ENCODE peak calls at places on chromosomes 4 and X, in five cellular contexts. A, Y, M, I and K are unnamed samples.

GRCh38 chrX:150203249-150203647 is 159.9 kb upstream of the MAMLD1 start:
- DNase-seq in A (no peak), Y (no peak), M (no peak), I (peak), K (no peak)

GRCh38 chr4:153318696-153319320 is 25.7 kb upstream of the MND1 start:
- DNase-seq in A (peak), Y (peak), M (peak), I (no peak), K (peak)

GRCh38 chrX:8649969-8650368 is 82.0 kb downstream of the ANOS1 start:
- DNase-seq in A (no peak), Y (no peak), M (no peak), I (no peak), K (no peak)

GRCh38 chr4:11602606-11603355 is 174.1 kb upstream of the HS3ST1 start:
- DNase-seq in A (no peak), Y (no peak), M (no peak), I (no peak), K (no peak)

GRCh38 chrX:1483843-1484637 is 31.3 kb upstream of the ASMTL start:
- DNase-seq in A (no peak), Y (no peak), M (peak), I (peak), K (no peak)

GRCh38 chr4:24914460-24914859 is 1.6 kb upstream of the CCDC149 start:
- DNase-seq in A (no peak), Y (no peak), M (no peak), I (no peak), K (no peak)

GRCh38 chr4:69617083-69617694 is 22.3 kb downstream of the UGT2A2 start:
- DNase-seq in A (peak), Y (no peak), M (peak), I (no peak), K (peak)

GRCh38 chrX:31590581-31591113 is 518.8 kb upstream of the FTHL17 start:
- DNase-seq in A (peak), Y (no peak), M (peak), I (no peak), K (no peak)

GRCh38 chrX:31500920-31501319 is 429.1 kb upstream of the FTHL17 start:
- DNase-seq in A (no peak), Y (no peak), M (no peak), I (no peak), K (no peak)

GRCh38 chrX:135086197-135086854 is 34.0 kb downstream of the ETDB start:
- DNase-seq in A (peak), Y (peak), M (peak), I (peak), K (peak)

GRCh38 chrX:71953946-71954345 is 43.3 kb downstream of the NHSL2 start:
- DNase-seq in A (no peak), Y (peak), M (no peak), I (no peak), K (peak)

GRCh38 chrX:50475208-50475607 is 4.6 kb upstream of the DGKK start:
- DNase-seq in A (no peak), Y (no peak), M (no peak), I (no peak), K (no peak)

GRCh38 chr4:62260256-62260655 is 1060.1 kb downstream of the ADGRL3 start:
- DNase-seq in A (no peak), Y (no peak), M (no peak), I (no peak), K (no peak)

GRCh38 chr4:30385650-30386049 is 334.5 kb upstream of the PCDH7 start:
- DNase-seq in A (no peak), Y (no peak), M (no peak), I (no peak), K (no peak)

GRCh38 chr4:78661086-78661690 is 109.6 kb downstream of the ANXA3 start:
- DNase-seq in A (no peak), Y (no peak), M (no peak), I (no peak), K (no peak)

GRCh38 chrX:148867596-148867995 is 367.2 kb downstream of the AFF2 start:
- DNase-seq in A (no peak), Y (no peak), M (no peak), I (no peak), K (no peak)

GRCh38 chrX:13901354-13901753 is 84.5 kb upstream of the GPM6B start:
- DNase-seq in A (no peak), Y (no peak), M (no peak), I (no peak), K (no peak)

GRCh38 chr4:139656614-139657486 is 8.8 kb upstream of the MGST2 start:
- DNase-seq in A (peak), Y (peak), M (peak), I (no peak), K (peak)

GRCh38 chr4:3835527-3836040 is 69.4 kb downstream of the ADRA2C start:
- DNase-seq in A (no peak), Y (no peak), M (no peak), I (no peak), K (no peak)

GRCh38 chr4:24979554-24979953 is 51.2 kb downstream of the LGI2 start:
- DNase-seq in A (no peak), Y (no peak), M (no peak), I (no peak), K (no peak)

GRCh38 chrX:133215747-133216146 is 2.4 kb downstream of the TFDP3 start:
- DNase-seq in A (peak), Y (peak), M (peak), I (no peak), K (peak)

GRCh38 chr4:93299116-93299515 is 529.4 kb upstream of the ATOH1 start:
- DNase-seq in A (no peak), Y (no peak), M (no peak), I (no peak), K (no peak)

GRCh38 chrX:153450114-153450948 is 4.5 kb upstream of the TREX2 start:
- DNase-seq in A (no peak), Y (no peak), M (no peak), I (no peak), K (no peak)

GRCh38 chrX:110167952-110168451 is 149.9 kb downstream of the AMMECR1 start:
- DNase-seq in A (peak), Y (peak), M (no peak), I (no peak), K (peak)
- TF ChIP-seq FOXM1 in A (no peak), Y (no peak), M (no peak), I (no peak), K (peak)

DNA sequence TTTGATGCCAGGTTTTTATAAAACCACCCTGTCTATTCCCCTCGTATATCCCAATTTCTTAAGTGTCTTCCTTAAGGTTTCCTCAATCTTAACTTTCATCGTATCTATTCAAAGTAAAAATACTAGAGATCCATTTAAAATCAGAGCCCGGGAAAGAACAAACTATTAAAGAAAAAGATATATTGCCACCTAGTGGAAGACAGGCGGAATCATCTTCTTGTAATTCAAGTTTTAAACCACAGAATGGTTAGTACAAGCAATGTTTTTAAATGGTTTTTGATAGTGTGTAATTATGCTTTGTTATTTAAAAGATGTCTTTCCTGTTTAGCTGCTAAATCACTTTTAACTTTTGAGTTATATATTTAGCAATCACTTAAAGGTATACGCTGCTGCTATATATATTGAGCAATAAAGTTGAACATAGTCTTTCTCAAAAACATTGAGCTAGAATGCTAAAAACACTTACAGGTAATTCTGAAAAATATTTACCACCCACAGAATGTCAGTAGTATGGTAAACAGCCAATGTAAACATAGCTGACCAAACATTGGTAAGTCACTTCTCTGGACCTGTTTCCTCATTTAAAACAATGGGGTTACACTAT is 18.2 kb downstream of the PRDM8 start:
- DNase-seq in A (peak), Y (no peak), M (peak), I (no peak), K (no peak)
- TF ChIP-seq FOXM1 in A (no peak), Y (no peak), M (no peak), I (no peak), K (no peak)

GRCh38 chrX:29470029-29470428 is 745.3 kb upstream of the MAGEB2 start:
- DNase-seq in A (no peak), Y (no peak), M (no peak), I (no peak), K (no peak)
- TF ChIP-seq FOXM1 in A (no peak), Y (no peak), M (no peak), I (no peak), K (no peak)

DNA sequence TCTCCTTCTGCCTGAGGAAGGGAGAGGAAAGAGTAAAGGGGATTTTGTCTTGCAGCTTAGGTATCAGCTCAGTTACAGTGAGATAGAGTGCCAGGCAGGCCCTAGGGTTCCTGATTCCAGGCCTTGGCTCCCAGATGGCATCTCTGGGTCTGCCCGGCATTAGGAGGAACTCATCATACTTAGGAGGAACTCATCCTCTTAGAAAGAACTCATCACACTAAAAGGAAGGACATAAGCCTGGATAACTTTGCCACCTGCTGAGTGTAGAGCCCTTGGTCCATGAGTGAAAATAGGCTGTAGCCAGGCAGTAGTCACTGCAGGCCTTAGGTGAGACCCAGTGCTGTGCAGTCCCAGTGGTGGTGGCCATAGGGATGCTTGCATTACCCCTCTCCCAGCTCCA is 367.1 kb downstream of the PACRGL start:
- DNase-seq in A (no peak), Y (no peak), M (no peak), I (no peak), K (no peak)
- TF ChIP-seq FOXM1 in A (no peak), Y (no peak), M (no peak), I (no peak), K (no peak)

GRCh38 chr4:185585211-185585610 is 49.9 kb upstream of the PDLIM3 start:
- DNase-seq in A (no peak), Y (no peak), M (no peak), I (no peak), K (no peak)

GRCh38 chr4:185589067-185589844 is 53.9 kb upstream of the PDLIM3 start:
- DNase-seq in A (no peak), Y (no peak), M (no peak), I (no peak), K (no peak)

GRCh38 chr4:185590982-185591381 is 55.7 kb upstream of the PDLIM3 start:
- DNase-seq in A (no peak), Y (no peak), M (no peak), I (no peak), K (no peak)

GRCh38 chr4:185587065-185587443 is 51.7 kb upstream of the PDLIM3 start:
- DNase-seq in A (no peak), Y (no peak), M (no peak), I (no peak), K (no peak)

DNA sequence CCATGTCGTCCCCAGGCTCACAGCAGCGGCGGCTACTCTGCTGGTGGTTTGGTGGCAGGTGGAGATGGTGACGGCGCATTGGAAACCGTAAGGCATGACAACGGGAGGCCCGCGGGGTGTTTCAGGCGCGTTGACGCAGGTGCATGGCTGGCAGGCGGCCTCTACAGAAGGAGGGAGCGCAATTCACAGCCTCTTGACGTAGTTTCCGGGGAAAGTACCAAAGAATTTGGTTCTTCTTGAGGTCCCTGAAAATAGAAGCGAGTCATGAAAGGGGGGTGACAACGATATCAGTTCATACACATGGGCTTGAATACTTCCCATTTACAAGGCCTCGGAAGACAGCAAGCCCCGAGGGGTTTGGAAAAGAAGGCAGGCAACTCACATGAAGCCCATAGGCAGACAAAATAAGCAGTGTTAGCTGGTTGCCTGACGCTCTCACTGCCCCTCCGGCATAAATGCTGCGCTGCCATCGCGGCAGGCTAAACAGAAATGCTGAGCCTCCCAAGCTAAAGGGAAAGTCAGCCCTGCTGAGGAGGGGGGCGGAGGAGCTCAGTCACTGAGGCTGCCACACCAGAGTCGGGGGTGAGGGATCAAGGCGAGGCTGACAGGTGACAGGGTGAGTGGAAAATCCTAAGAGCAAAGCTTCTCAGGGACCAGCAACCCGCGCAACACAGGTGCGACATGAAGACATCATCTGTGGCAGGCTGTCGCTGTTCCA is 52.3 kb upstream of the PDLIM3 start:
- DNase-seq in A (no peak), Y (no peak), M (no peak), I (peak), K (no peak)
- TF ChIP-seq FOXM1 in A (no peak), Y (no peak), M (no peak), I (no peak), K (no peak)

DNA sequence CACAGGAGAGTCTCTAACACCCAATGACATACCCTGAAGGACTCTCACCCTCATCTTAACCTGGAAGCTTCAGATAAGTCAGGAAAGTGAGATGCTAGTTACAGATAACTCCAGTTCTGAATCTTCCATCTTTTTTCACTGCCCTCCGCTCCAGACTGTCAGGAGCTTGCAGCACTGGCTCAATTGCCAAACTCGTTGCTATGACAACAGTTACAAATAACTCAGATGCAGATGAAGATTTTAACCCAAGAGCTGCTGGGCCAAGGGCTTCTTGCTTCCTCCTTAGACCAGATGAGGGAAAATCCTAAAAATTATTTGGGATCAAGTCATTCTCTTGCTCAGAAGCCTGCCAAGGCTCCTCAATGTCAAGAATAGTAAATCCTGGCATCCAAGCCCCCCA is 109.1 kb upstream of the HUWE1 start:
- DNase-seq in A (no peak), Y (no peak), M (no peak), I (no peak), K (no peak)
- TF ChIP-seq FOXM1 in A (no peak), Y (no peak), M (no peak), I (no peak), K (no peak)

DNA sequence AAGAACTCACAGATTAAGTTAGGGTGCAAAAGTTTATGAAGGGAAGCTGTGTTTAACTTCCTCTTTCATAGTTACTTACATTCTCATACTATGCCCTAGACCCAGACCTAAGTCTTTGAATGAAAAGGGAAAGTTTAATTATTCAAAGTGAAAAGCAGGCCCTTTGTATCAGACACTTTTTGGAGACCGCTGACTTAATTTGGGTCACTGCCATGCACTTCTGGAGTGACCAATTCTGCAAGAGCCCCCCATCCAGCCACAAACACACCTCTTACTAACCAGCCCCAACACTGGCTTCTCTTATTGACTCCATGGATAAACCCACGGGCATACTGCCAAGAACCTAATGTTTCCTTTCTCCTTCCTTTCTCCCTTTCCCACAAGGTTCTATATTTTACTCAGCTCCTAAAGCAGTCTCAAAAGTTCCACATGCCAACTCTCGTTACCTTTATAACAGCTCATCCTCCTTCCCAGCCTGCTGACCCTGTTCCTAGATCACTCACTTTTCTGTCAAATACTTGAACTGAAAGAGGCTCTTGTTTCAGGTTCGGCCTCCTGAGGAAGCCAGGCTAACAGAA is 34.5 kb downstream of the ABCE1 start:
- DNase-seq in A (no peak), Y (no peak), M (no peak), I (peak), K (no peak)
- TF ChIP-seq FOXM1 in A (no peak), Y (no peak), M (no peak), I (peak), K (no peak)

DNA sequence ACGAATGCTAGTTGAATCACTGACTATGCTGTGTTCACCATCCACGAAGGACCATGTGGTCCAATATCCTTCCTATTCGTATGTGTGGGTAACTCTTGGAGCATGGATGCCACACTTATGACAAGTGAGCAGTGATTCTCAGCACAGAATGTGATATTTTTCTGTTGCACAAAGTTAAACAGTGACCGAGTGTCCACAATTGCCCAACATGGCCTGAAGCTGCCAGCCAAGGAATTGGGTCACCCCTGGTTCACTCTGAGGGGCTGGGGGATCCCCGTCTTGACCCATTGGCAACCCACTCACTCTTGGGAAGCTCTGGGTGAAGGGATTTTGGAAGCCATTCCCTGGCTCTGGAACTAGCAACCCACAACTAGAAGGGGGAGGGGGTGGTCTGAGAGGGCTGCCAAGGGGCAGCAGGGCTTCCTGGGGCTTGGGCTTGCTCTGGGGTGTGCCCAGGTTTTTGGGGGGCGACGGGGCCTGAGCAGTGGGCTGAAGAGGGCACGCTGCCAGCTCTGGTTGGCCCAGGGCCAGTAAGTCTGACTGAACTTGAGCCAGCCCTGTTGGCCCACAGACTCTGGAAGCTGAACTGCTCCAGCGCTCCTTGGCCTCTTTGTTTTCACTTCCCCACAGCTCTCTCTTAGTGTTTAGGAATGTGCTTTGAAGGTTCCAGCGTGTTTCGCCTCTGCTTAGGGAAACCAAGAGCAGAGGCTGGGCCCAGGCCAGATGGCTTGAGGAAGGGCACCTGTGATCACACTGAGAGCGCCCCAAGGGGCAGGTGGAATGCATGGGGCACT is 43.1 kb upstream of the BCOR start:
- DNase-seq in A (no peak), Y (no peak), M (peak), I (no peak), K (no peak)
- TF ChIP-seq FOXM1 in A (no peak), Y (no peak), M (no peak), I (no peak), K (no peak)

GRCh38 chr4:54254915-54255246 is 25.8 kb downstream of the PDGFRA start:
- DNase-seq in A (no peak), Y (no peak), M (no peak), I (no peak), K (no peak)

GRCh38 chr4:54254116-54254914 is 25.2 kb downstream of the PDGFRA start:
- DNase-seq in A (no peak), Y (no peak), M (no peak), I (no peak), K (no peak)

GRCh38 chr4:54256491-54257167 is 27.5 kb downstream of the PDGFRA start:
- DNase-seq in A (no peak), Y (no peak), M (no peak), I (no peak), K (no peak)

DNA sequence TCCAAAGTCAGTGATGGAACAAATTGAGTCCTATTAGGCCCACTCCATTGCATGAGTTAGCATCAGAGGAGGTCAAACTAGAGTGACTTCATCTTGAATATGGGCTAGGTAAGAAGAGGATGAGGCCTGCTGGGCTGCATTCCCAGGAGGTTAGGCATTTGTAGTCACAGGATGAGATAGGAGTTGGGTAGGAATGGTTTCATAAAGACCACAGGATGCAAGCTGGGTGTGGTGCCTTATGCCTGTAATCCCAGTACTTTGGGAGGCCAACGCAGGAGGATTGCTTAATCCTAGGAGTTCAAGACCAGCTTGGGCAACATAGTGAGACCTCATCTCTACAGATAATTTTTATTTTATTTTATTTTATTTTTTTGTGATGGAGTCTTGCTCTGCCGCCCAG is 26.8 kb downstream of the PDGFRA start:
- DNase-seq in A (no peak), Y (no peak), M (no peak), I (no peak), K (no peak)
- TF ChIP-seq FOXM1 in A (no peak), Y (no peak), M (no peak), I (no peak), K (no peak)